ENCODE peak calls at places on chromosomes 7 and 10, in ten cellular contexts. S is KBM-7; O is gastrocnemius medialis; D is stimulated activated CD4-positive, alpha-beta T cell treated with anti-CD3 and anti-CD28 coated beads, Interleukin-1b, Interleukin-23, amount 100 ng/mL, for 24 hours; J is iris pigment epithelial cell; Y is Panc1; R is upper lobe of right lung; U is left cardiac atrium; A is fibroblast of mammary gland; N is pancreas. G is an unnamed sample.

GRCh38 chr10:86644412-86645110 is 9.8 kb upstream of the OPN4 start:
- DNase-seq in S (no peak), O (no peak), D (no peak), J (no peak), Y (no peak), R (no peak), U (no peak), A (peak; percentile 57), N (no peak), G (peak; percentile 23)

GRCh38 chr7:68720722-68721121 is 877.6 kb upstream of the AUTS2 start:
- DNase-seq in S (no peak), O (no peak), D (no peak), J (no peak), Y (no peak), R (no peak), U (no peak), A (peak; percentile 75), N (no peak), G (peak; percentile 11)

GRCh38 chr7:148868378-148868674 is 15.8 kb downstream of the EZH2 start:
- DNase-seq in S (no peak), O (no peak), D (no peak), J (no peak), Y (no peak), R (no peak), U (no peak), A (no peak), N (no peak), G (no peak)

GRCh38 chr7:43849069-43849468 is 20.2 kb downstream of the MRPS24 start:
- DNase-seq in S (no peak), O (no peak), D (no peak), J (no peak), Y (no peak), R (no peak), U (no peak), A (no peak), N (no peak), G (no peak)

GRCh38 chr7:159136442-159136841 is 8.2 kb downstream of the VIPR2 start:
- DNase-seq in S (no peak), O (no peak), D (no peak), J (no peak), Y (no peak), R (no peak), U (no peak), A (no peak), N (no peak), G (no peak)

GRCh38 chr10:126565456-126565855 is 105.0 kb downstream of the C10orf90 start:
- DNase-seq in S (peak; percentile 29), O (no peak), D (no peak), J (no peak), Y (no peak), R (no peak), U (no peak), A (no peak), N (no peak), G (no peak)

GRCh38 chr7:119969054-119969453 is 303.9 kb upstream of the KCND2 start:
- DNase-seq in S (no peak), O (no peak), D (no peak), J (no peak), Y (no peak), R (no peak), U (no peak), A (no peak), N (no peak), G (peak; percentile 15)

GRCh38 chr7:157192861-157193260 is 54.1 kb downstream of the UBE3C start:
- DNase-seq in S (no peak), O (no peak), D (no peak), J (no peak), Y (no peak), R (no peak), U (no peak), A (no peak), N (no peak), G (no peak)

GRCh38 chr7:41135511-41135910 is 567.4 kb downstream of the INHBA start:
- DNase-seq in S (no peak), O (no peak), D (no peak), J (no peak), Y (no peak), R (no peak), U (no peak), A (no peak), N (no peak), G (no peak)

G was measured in fibroblast of the aortic adventitia.